ENCODE peak calls at places on chromosomes 12 and 14, in five cellular contexts. R is NCI-H1436 treated with DMSO at 0.1 percent for 48 hours, V is T follicular helper cell, K is head of caudate nucleus, T is mucosa of descending colon. W is an unnamed sample.

GRCh38 chr14:70152704-70153103 is 36.0 kb downstream of the SLC8A3 start:
- DNase-seq in R (no peak), V (no peak), K (no peak), T (no peak), W (no peak)

GRCh38 chr12:98745578-98746391 is 100.7 kb downstream of the APAF1 start:
- DNase-seq in R (no peak), V (no peak), K (peak; percentile 45), T (no peak), W (no peak)

GRCh38 chr14:99118046-99118721 is 153.8 kb downstream of the BCL11B start:
- DNase-seq in R (no peak), V (no peak), K (no peak), T (no peak), W (no peak)

GRCh38 chr12:76242813-76243540 is 105.2 kb downstream of the BBS10 start:
- DNase-seq in R (no peak), V (no peak), K (no peak), T (no peak), W (no peak)

GRCh38 chr12:121095544-121096198 is 37.0 kb upstream of the P2RX7 start:
- DNase-seq in R (peak; percentile 5), V (peak; percentile 61), K (peak; percentile 74), T (peak; percentile 71), W (peak; percentile 67)

GRCh38 chr12:29131539-29131938 is 17.5 kb upstream of the FAR2 start:
- DNase-seq in R (no peak), V (no peak), K (no peak), T (no peak), W (no peak)

GRCh38 chr12:67910360-67911292 is 78.6 kb upstream of the IFNG-AS1 start:
- DNase-seq in R (no peak), V (no peak), K (no peak), T (no peak), W (no peak)

GRCh38 chr12:132537836-132538235 is 47.9 kb downstream of the FBRSL1 start:
- DNase-seq in R (no peak), V (no peak), K (no peak), T (no peak), W (no peak)

GRCh38 chr14:35406811-35407630 is 2.5 kb upstream of the NFKBIA start:
- DNase-seq in R (no peak), V (no peak), K (no peak), T (peak; percentile 51), W (no peak)

GRCh38 chr12:92506891-92507290 is 195.9 kb upstream of the PLEKHG7 start:
- DNase-seq in R (no peak), V (no peak), K (no peak), T (no peak), W (no peak)

GRCh38 chr12:99111600-99111999 is 466.5 kb downstream of the APAF1 start:
- DNase-seq in R (peak; percentile 90), V (no peak), K (no peak), T (no peak), W (no peak)

GRCh38 chr12:127355061-127355820 is 911.7 kb upstream of the TMEM132C start:
- DNase-seq in R (no peak), V (no peak), K (no peak), T (no peak), W (no peak)

GRCh38 chr14:29648045-29648444 is 279.6 kb downstream of the PRKD1 start:
- DNase-seq in R (no peak), V (no peak), K (no peak), T (no peak), W (no peak)

GRCh38 chr12:82359115-82359478 is 768 bp downstream of the METTL25 start:
- DNase-seq in R (no peak), V (no peak), K (no peak), T (peak; percentile 24), W (no peak)

GRCh38 chr14:56008160-56008559 is 110.1 kb upstream of the PELI2 start:
- DNase-seq in R (no peak), V (no peak), K (no peak), T (no peak), W (no peak)

GRCh38 chr14:35034440-35034833 is 11.6 kb upstream of the FAM177A1 start:
- DNase-seq in R (no peak), V (no peak), K (no peak), T (no peak), W (no peak)

GRCh38 chr12:48165089-48166031 is 8.0 kb upstream of the ASB8 start:
- DNase-seq in R (no peak), V (peak; percentile 37), K (no peak), T (peak; percentile 23), W (no peak)

GRCh38 chr14:71289536-71289935 is 382.3 kb downstream of the PCNX1 start:
- DNase-seq in R (no peak), V (no peak), K (no peak), T (peak; percentile 35), W (no peak)

GRCh38 chr12:40970320-40970907 is 217.7 kb upstream of the PDZRN4 start:
- DNase-seq in R (no peak), V (no peak), K (no peak), T (no peak), W (no peak)

GRCh38 chr14:34707722-34708121 is 6.7 kb downstream of the CFL2 start:
- DNase-seq in R (no peak), V (no peak), K (no peak), T (no peak), W (no peak)

GRCh38 chr12:117231750-117232149 is 41.5 kb upstream of the FBXO21 start:
- DNase-seq in R (no peak), V (no peak), K (no peak), T (no peak), W (no peak)

GRCh38 chr14:23148596-23149249 is 29.7 kb upstream of the CEBPE start:
- DNase-seq in R (no peak), V (no peak), K (no peak), T (no peak), W (no peak)

GRCh38 chr12:98379106-98379505 is 136.3 kb upstream of the TMPO start:
- DNase-seq in R (no peak), V (no peak), K (no peak), T (no peak), W (no peak)

GRCh38 chr12:95286713-95287112 is 69.1 kb downstream of the VEZT start:
- DNase-seq in R (no peak), V (no peak), K (no peak), T (no peak), W (no peak)

GRCh38 chr12:49562831-49563230 is 5.1 kb downstream of the MCRS1 start:
- DNase-seq in R (no peak), V (no peak), K (no peak), T (no peak), W (no peak)

GRCh38 chr12:101855364-101855884 is 22.0 kb upstream of the DRAM1 start:
- DNase-seq in R (no peak), V (no peak), K (no peak), T (no peak), W (no peak)

GRCh38 chr12:10749700-10750384 is 26.7 kb upstream of the YBX3 start:
- DNase-seq in R (no peak), V (peak; percentile 46), K (peak; percentile 62), T (peak; percentile 88), W (peak; percentile 25)

GRCh38 chr12:47686645-47687240 is 19.1 kb downstream of the RPAP3 start:
- DNase-seq in R (no peak), V (no peak), K (no peak), T (no peak), W (no peak)

GRCh38 chr12:14868916-14869315 is 16.7 kb downstream of the MGP start:
- DNase-seq in R (no peak), V (no peak), K (no peak), T (no peak), W (no peak)

GRCh38 chr12:94622475-94622874 is 27.9 kb downstream of the TMCC3 start:
- DNase-seq in R (no peak), V (no peak), K (no peak), T (no peak), W (no peak)

GRCh38 chr14:63993992-63994391 is 141.2 kb downstream of the SYNE2 start:
- DNase-seq in R (no peak), V (no peak), K (no peak), T (peak; percentile 4), W (no peak)

GRCh38 chr12:53378705-53379388 is 1.1 kb upstream of the SP1 start:
- DNase-seq in R (no peak), V (no peak), K (no peak), T (peak; percentile 46), W (no peak)

GRCh38 chr14:24317141-24317927 is 6.0 kb downstream of the LTB4R start:
- DNase-seq in R (no peak), V (no peak), K (no peak), T (no peak), W (no peak)

GRCh38 chr14:93764211-93764659 is 24.1 kb downstream of the PRIMA1 start:
- DNase-seq in R (no peak), V (no peak), K (no peak), T (no peak), W (no peak)

GRCh38 chr12:14955876-14956811 is 5.3 kb downstream of the ARHGDIB start:
- DNase-seq in R (no peak), V (no peak), K (no peak), T (no peak), W (no peak)

GRCh38 chr14:22272408-22272807 is 316.6 kb downstream of the DAD1 start:
- DNase-seq in R (no peak), V (no peak), K (no peak), T (no peak), W (no peak)